ENCODE peak calls at places on chromosomes 4 and X, in six cellular contexts. One of them, this sample, is unnamed.

GRCh38 chr4:113641025-113641431 is 120.5 kb downstream of the CAMK2D start:
- DNase-seq in stimulated activated naive B cell treated with anti-CD40 and anti-IgM and Interleukin-4, amounts not matched to agents 10 μg/mL and 1 μg/mL and 100 μg/mL, for 72 hours: no peak
- DNase-seq in activated T-helper 2 cell treated with anti-CD3 and anti-CD28 coated beads, Interferon-gamma antibody, Interleukin-2, Interleukin-4, amounts not matched to agents 10 μg/mL and 5 μg/mL and 100 μg/mL, durations not matched to agents 14 hours and 24 hours and 36 hours: no peak
- DNase-seq in smooth muscle cell of the brain vasculature: no peak
- DNase-seq in renal cortical epithelial cell: no peak
- DNase-seq in CD8-positive, alpha-beta memory T cell: no peak
- DNase-seq in this sample: peak; percentile 27

GRCh38 chrX:134599173-134599914 is 58.9 kb downstream of the PLAC1 start:
- DNase-seq in stimulated activated naive B cell treated with anti-CD40 and anti-IgM and Interleukin-4, amounts not matched to agents 10 μg/mL and 1 μg/mL and 100 μg/mL, for 72 hours: no peak
- DNase-seq in activated T-helper 2 cell treated with anti-CD3 and anti-CD28 coated beads, Interferon-gamma antibody, Interleukin-2, Interleukin-4, amounts not matched to agents 10 μg/mL and 5 μg/mL and 100 μg/mL, durations not matched to agents 14 hours and 24 hours and 36 hours: no peak
- DNase-seq in smooth muscle cell of the brain vasculature: no peak
- DNase-seq in renal cortical epithelial cell: no peak
- DNase-seq in CD8-positive, alpha-beta memory T cell: no peak
- DNase-seq in this sample: no peak

GRCh38 chr4:180437601-180438000 is 1805.6 kb upstream of the TENM3 start:
- DNase-seq in stimulated activated naive B cell treated with anti-CD40 and anti-IgM and Interleukin-4, amounts not matched to agents 10 μg/mL and 1 μg/mL and 100 μg/mL, for 72 hours: no peak
- DNase-seq in activated T-helper 2 cell treated with anti-CD3 and anti-CD28 coated beads, Interferon-gamma antibody, Interleukin-2, Interleukin-4, amounts not matched to agents 10 μg/mL and 5 μg/mL and 100 μg/mL, durations not matched to agents 14 hours and 24 hours and 36 hours: no peak
- DNase-seq in smooth muscle cell of the brain vasculature: no peak
- DNase-seq in renal cortical epithelial cell: no peak
- DNase-seq in CD8-positive, alpha-beta memory T cell: no peak
- DNase-seq in this sample: no peak

GRCh38 chrX:69285401-69285871 is 120.2 kb upstream of the PJA1 start:
- DNase-seq in stimulated activated naive B cell treated with anti-CD40 and anti-IgM and Interleukin-4, amounts not matched to agents 10 μg/mL and 1 μg/mL and 100 μg/mL, for 72 hours: no peak
- DNase-seq in activated T-helper 2 cell treated with anti-CD3 and anti-CD28 coated beads, Interferon-gamma antibody, Interleukin-2, Interleukin-4, amounts not matched to agents 10 μg/mL and 5 μg/mL and 100 μg/mL, durations not matched to agents 14 hours and 24 hours and 36 hours: no peak
- DNase-seq in smooth muscle cell of the brain vasculature: no peak
- DNase-seq in renal cortical epithelial cell: no peak
- DNase-seq in CD8-positive, alpha-beta memory T cell: no peak
- DNase-seq in this sample: no peak

GRCh38 chr4:145840162-145840768 is 98.4 kb downstream of the ZNF827 start:
- DNase-seq in stimulated activated naive B cell treated with anti-CD40 and anti-IgM and Interleukin-4, amounts not matched to agents 10 μg/mL and 1 μg/mL and 100 μg/mL, for 72 hours: no peak
- DNase-seq in activated T-helper 2 cell treated with anti-CD3 and anti-CD28 coated beads, Interferon-gamma antibody, Interleukin-2, Interleukin-4, amounts not matched to agents 10 μg/mL and 5 μg/mL and 100 μg/mL, durations not matched to agents 14 hours and 24 hours and 36 hours: no peak
- DNase-seq in smooth muscle cell of the brain vasculature: no peak
- DNase-seq in renal cortical epithelial cell: peak; percentile 59
- DNase-seq in CD8-positive, alpha-beta memory T cell: peak; percentile 8
- DNase-seq in this sample: peak; percentile 37

GRCh38 chrX:68829594-68830485 is 1.0 kb downstream of the EFNB1 start:
- DNase-seq in stimulated activated naive B cell treated with anti-CD40 and anti-IgM and Interleukin-4, amounts not matched to agents 10 μg/mL and 1 μg/mL and 100 μg/mL, for 72 hours: no peak
- DNase-seq in activated T-helper 2 cell treated with anti-CD3 and anti-CD28 coated beads, Interferon-gamma antibody, Interleukin-2, Interleukin-4, amounts not matched to agents 10 μg/mL and 5 μg/mL and 100 μg/mL, durations not matched to agents 14 hours and 24 hours and 36 hours: no peak
- DNase-seq in smooth muscle cell of the brain vasculature: no peak
- DNase-seq in renal cortical epithelial cell: no peak
- DNase-seq in CD8-positive, alpha-beta memory T cell: no peak
- DNase-seq in this sample: no peak

GRCh38 chrX:100376581-100376980 is 33.5 kb downstream of the PCDH19 start:
- DNase-seq in stimulated activated naive B cell treated with anti-CD40 and anti-IgM and Interleukin-4, amounts not matched to agents 10 μg/mL and 1 μg/mL and 100 μg/mL, for 72 hours: no peak
- DNase-seq in activated T-helper 2 cell treated with anti-CD3 and anti-CD28 coated beads, Interferon-gamma antibody, Interleukin-2, Interleukin-4, amounts not matched to agents 10 μg/mL and 5 μg/mL and 100 μg/mL, durations not matched to agents 14 hours and 24 hours and 36 hours: no peak
- DNase-seq in smooth muscle cell of the brain vasculature: no peak
- DNase-seq in renal cortical epithelial cell: no peak
- DNase-seq in CD8-positive, alpha-beta memory T cell: no peak
- DNase-seq in this sample: no peak

GRCh38 chr4:4182835-4183568 is 43.7 kb downstream of the OTOP1 start:
- DNase-seq in stimulated activated naive B cell treated with anti-CD40 and anti-IgM and Interleukin-4, amounts not matched to agents 10 μg/mL and 1 μg/mL and 100 μg/mL, for 72 hours: no peak
- DNase-seq in activated T-helper 2 cell treated with anti-CD3 and anti-CD28 coated beads, Interferon-gamma antibody, Interleukin-2, Interleukin-4, amounts not matched to agents 10 μg/mL and 5 μg/mL and 100 μg/mL, durations not matched to agents 14 hours and 24 hours and 36 hours: peak; percentile 17
- DNase-seq in smooth muscle cell of the brain vasculature: no peak
- DNase-seq in renal cortical epithelial cell: no peak
- DNase-seq in CD8-positive, alpha-beta memory T cell: no peak
- DNase-seq in this sample: peak; percentile 31

GRCh38 chr4:152679414-152680281 is at the start of gene TMEM154:
- DNase-seq in stimulated activated naive B cell treated with anti-CD40 and anti-IgM and Interleukin-4, amounts not matched to agents 10 μg/mL and 1 μg/mL and 100 μg/mL, for 72 hours: peak; percentile 73
- DNase-seq in activated T-helper 2 cell treated with anti-CD3 and anti-CD28 coated beads, Interferon-gamma antibody, Interleukin-2, Interleukin-4, amounts not matched to agents 10 μg/mL and 5 μg/mL and 100 μg/mL, durations not matched to agents 14 hours and 24 hours and 36 hours: peak; percentile 71
- DNase-seq in smooth muscle cell of the brain vasculature: no peak
- DNase-seq in renal cortical epithelial cell: peak; percentile 86
- DNase-seq in CD8-positive, alpha-beta memory T cell: peak; percentile 71
- DNase-seq in this sample: peak; percentile 53

GRCh38 chrX:131792356-131792749 is 230.7 kb upstream of the STK26 start:
- DNase-seq in stimulated activated naive B cell treated with anti-CD40 and anti-IgM and Interleukin-4, amounts not matched to agents 10 μg/mL and 1 μg/mL and 100 μg/mL, for 72 hours: peak; percentile 85
- DNase-seq in activated T-helper 2 cell treated with anti-CD3 and anti-CD28 coated beads, Interferon-gamma antibody, Interleukin-2, Interleukin-4, amounts not matched to agents 10 μg/mL and 5 μg/mL and 100 μg/mL, durations not matched to agents 14 hours and 24 hours and 36 hours: no peak
- DNase-seq in smooth muscle cell of the brain vasculature: peak; percentile 84
- DNase-seq in renal cortical epithelial cell: no peak
- DNase-seq in CD8-positive, alpha-beta memory T cell: peak; percentile 91
- DNase-seq in this sample: no peak

GRCh38 chr4:8849266-8850073 is 22.2 kb downstream of the HMX1 start:
- DNase-seq in stimulated activated naive B cell treated with anti-CD40 and anti-IgM and Interleukin-4, amounts not matched to agents 10 μg/mL and 1 μg/mL and 100 μg/mL, for 72 hours: no peak
- DNase-seq in activated T-helper 2 cell treated with anti-CD3 and anti-CD28 coated beads, Interferon-gamma antibody, Interleukin-2, Interleukin-4, amounts not matched to agents 10 μg/mL and 5 μg/mL and 100 μg/mL, durations not matched to agents 14 hours and 24 hours and 36 hours: no peak
- DNase-seq in smooth muscle cell of the brain vasculature: no peak
- DNase-seq in renal cortical epithelial cell: no peak
- DNase-seq in CD8-positive, alpha-beta memory T cell: no peak
- DNase-seq in this sample: no peak

GRCh38 chr4:82352825-82353370 is 20.9 kb downstream of the HNRNPD start:
- DNase-seq in stimulated activated naive B cell treated with anti-CD40 and anti-IgM and Interleukin-4, amounts not matched to agents 10 μg/mL and 1 μg/mL and 100 μg/mL, for 72 hours: no peak
- DNase-seq in activated T-helper 2 cell treated with anti-CD3 and anti-CD28 coated beads, Interferon-gamma antibody, Interleukin-2, Interleukin-4, amounts not matched to agents 10 μg/mL and 5 μg/mL and 100 μg/mL, durations not matched to agents 14 hours and 24 hours and 36 hours: no peak
- DNase-seq in smooth muscle cell of the brain vasculature: no peak
- DNase-seq in renal cortical epithelial cell: no peak
- DNase-seq in CD8-positive, alpha-beta memory T cell: no peak
- DNase-seq in this sample: no peak

GRCh38 chr4:1627417-1628313 is 56.4 kb downstream of the FAM53A start:
- DNase-seq in stimulated activated naive B cell treated with anti-CD40 and anti-IgM and Interleukin-4, amounts not matched to agents 10 μg/mL and 1 μg/mL and 100 μg/mL, for 72 hours: no peak
- DNase-seq in activated T-helper 2 cell treated with anti-CD3 and anti-CD28 coated beads, Interferon-gamma antibody, Interleukin-2, Interleukin-4, amounts not matched to agents 10 μg/mL and 5 μg/mL and 100 μg/mL, durations not matched to agents 14 hours and 24 hours and 36 hours: no peak
- DNase-seq in smooth muscle cell of the brain vasculature: no peak
- DNase-seq in renal cortical epithelial cell: no peak
- DNase-seq in CD8-positive, alpha-beta memory T cell: no peak
- DNase-seq in this sample: no peak

GRCh38 chrX:89053223-89053622 is 306.2 kb downstream of the CPXCR1 start:
- DNase-seq in stimulated activated naive B cell treated with anti-CD40 and anti-IgM and Interleukin-4, amounts not matched to agents 10 μg/mL and 1 μg/mL and 100 μg/mL, for 72 hours: no peak
- DNase-seq in activated T-helper 2 cell treated with anti-CD3 and anti-CD28 coated beads, Interferon-gamma antibody, Interleukin-2, Interleukin-4, amounts not matched to agents 10 μg/mL and 5 μg/mL and 100 μg/mL, durations not matched to agents 14 hours and 24 hours and 36 hours: no peak
- DNase-seq in smooth muscle cell of the brain vasculature: no peak
- DNase-seq in renal cortical epithelial cell: no peak
- DNase-seq in CD8-positive, alpha-beta memory T cell: no peak
- DNase-seq in this sample: no peak

GRCh38 chrX:102067966-102068723 is 57.3 kb upstream of the TCEAL2 start:
- DNase-seq in stimulated activated naive B cell treated with anti-CD40 and anti-IgM and Interleukin-4, amounts not matched to agents 10 μg/mL and 1 μg/mL and 100 μg/mL, for 72 hours: no peak
- DNase-seq in activated T-helper 2 cell treated with anti-CD3 and anti-CD28 coated beads, Interferon-gamma antibody, Interleukin-2, Interleukin-4, amounts not matched to agents 10 μg/mL and 5 μg/mL and 100 μg/mL, durations not matched to agents 14 hours and 24 hours and 36 hours: no peak
- DNase-seq in smooth muscle cell of the brain vasculature: no peak
- DNase-seq in renal cortical epithelial cell: peak; percentile 1
- DNase-seq in CD8-positive, alpha-beta memory T cell: no peak
- DNase-seq in this sample: no peak

GRCh38 chrX:21885568-21885967 is 29.8 kb downstream of the YY2 start:
- DNase-seq in stimulated activated naive B cell treated with anti-CD40 and anti-IgM and Interleukin-4, amounts not matched to agents 10 μg/mL and 1 μg/mL and 100 μg/mL, for 72 hours: no peak
- DNase-seq in activated T-helper 2 cell treated with anti-CD3 and anti-CD28 coated beads, Interferon-gamma antibody, Interleukin-2, Interleukin-4, amounts not matched to agents 10 μg/mL and 5 μg/mL and 100 μg/mL, durations not matched to agents 14 hours and 24 hours and 36 hours: no peak
- DNase-seq in smooth muscle cell of the brain vasculature: no peak
- DNase-seq in renal cortical epithelial cell: no peak
- DNase-seq in CD8-positive, alpha-beta memory T cell: no peak
- DNase-seq in this sample: no peak

GRCh38 chrX:14508025-14508690 is 21.2 kb upstream of the GLRA2 start:
- DNase-seq in stimulated activated naive B cell treated with anti-CD40 and anti-IgM and Interleukin-4, amounts not matched to agents 10 μg/mL and 1 μg/mL and 100 μg/mL, for 72 hours: no peak
- DNase-seq in activated T-helper 2 cell treated with anti-CD3 and anti-CD28 coated beads, Interferon-gamma antibody, Interleukin-2, Interleukin-4, amounts not matched to agents 10 μg/mL and 5 μg/mL and 100 μg/mL, durations not matched to agents 14 hours and 24 hours and 36 hours: no peak
- DNase-seq in smooth muscle cell of the brain vasculature: no peak
- DNase-seq in renal cortical epithelial cell: peak; percentile 27
- DNase-seq in CD8-positive, alpha-beta memory T cell: no peak
- DNase-seq in this sample: no peak

This sample was measured in GM20000.